ENCODE peak calls at places on chromosomes 6 and 20, in six cellular contexts. U is nucleus accumbens; K is dermis blood vessel endothelial cell; C is stimulated activated CD4-positive, alpha-beta T cell treated with anti-CD3 and anti-CD28 coated beads, Interleukin-2, amount 100 ng/mL, for 4 hours; V is activated naive CD8-positive, alpha-beta T cell treated with anti-CD3 and anti-CD28 coated beads, Interleukin-2, amount 50 U/mL, for 24 hours; A is left lung. H is an unnamed sample.

GRCh38 chr6:48994811-48995210 is 468.2 kb downstream of the MMUT start:
- DNase-seq in K (no peak), C (no peak), V (no peak), A (no peak), U (no peak), H (no peak)

GRCh38 chr6:150930816-150931215 is 65.3 kb downstream of the MTHFD1L start:
- DNase-seq in V (no peak), K (no peak), U (no peak), C (no peak), A (no peak), H (no peak)

GRCh38 chr6:135623979-135624378 is 126.4 kb upstream of the AHI1 start:
- DNase-seq in U (no peak), K (no peak), A (no peak), V (no peak), C (no peak), H (no peak)

GRCh38 chr20:25402583-25402982 is 4.9 kb upstream of the GINS1 start:
- DNase-seq in U (no peak), V (no peak), A (no peak), K (no peak), C (no peak), H (no peak)

GRCh38 chr20:30511322-30512030 is 746.0 kb upstream of the DEFB115 start:
- DNase-seq in C (no peak), V (no peak), U (no peak), K (no peak), A (no peak), H (no peak)

GRCh38 chr20:32189691-32190607 is 17.6 kb downstream of the PLAGL2 start:
- DNase-seq in C (no peak), K (peak), V (peak), U (peak), A (peak), H (no peak)

GRCh38 chr6:120569689-120570088 is 764.6 kb downstream of the TBC1D32 start:
- DNase-seq in U (no peak), V (no peak), A (no peak), C (no peak), K (no peak), H (no peak)

GRCh38 chr6:89162047-89162371 is 16.2 kb downstream of the PM20D2 start:
- DNase-seq in V (no peak), C (no peak), K (no peak), A (no peak), U (no peak), H (no peak)

GRCh38 chr6:63714091-63714490 is 78.5 kb downstream of the PHF3 start:
- DNase-seq in V (no peak), K (no peak), C (no peak), A (no peak), U (no peak), H (no peak)

GRCh38 chr6:112317461-112317860 is 29.7 kb upstream of the RFPL4B start:
- DNase-seq in A (no peak), C (no peak), K (no peak), U (no peak), V (no peak), H (no peak)

GRCh38 chr6:136063095-136063494 is 187.0 kb downstream of the MTFR2 start:
- DNase-seq in V (no peak), A (no peak), K (no peak), U (no peak), C (no peak), H (no peak)

H was measured in GF-D8.